ENCODE peak calls at places on chromosomes 1 and 21, in five cellular contexts. R is mesendoderm, B is H1, V is mesenchymal stem cell, F is neuronal stem cell. O is an unnamed sample.

GRCh38 chr21:28789571-28789970 is 203.1 kb downstream of the LTN1 start:
- DNase-seq in R (no peak), B (no peak), V (no peak), F (no peak), O (no peak)

GRCh38 chr1:227543283-227544066 is 19.9 kb upstream of the ZNF678 start:
- DNase-seq in R (no peak), B (no peak), V (no peak), F (no peak), O (no peak)

GRCh38 chr1:32702599-32703478 is at the start of gene SYNC:
- DNase-seq in R (no peak), B (no peak), V (peak; percentile 69), F (no peak), O (no peak)

GRCh38 chr1:118346940-118347339 is 161.9 kb upstream of the SPAG17 start:
- DNase-seq in R (no peak), B (no peak), V (no peak), F (no peak), O (no peak)

GRCh38 chr1:183806086-183806485 is 1.2 kb downstream of the RGL1 start:
- DNase-seq in R (no peak), B (no peak), V (peak; percentile 43), F (no peak), O (no peak)

GRCh38 chr1:212700892-212701819 is 1.5 kb upstream of the BATF3 start:
- DNase-seq in R (peak; percentile 62), B (peak; percentile 63), V (peak; percentile 76), F (no peak), O (peak; percentile 92)

GRCh38 chr1:203181586-203182376 is 4.7 kb downstream of the CHI3L1 start:
- DNase-seq in R (no peak), B (no peak), V (no peak), F (no peak), O (no peak)

GRCh38 chr1:26555550-26555981 is 26.0 kb downstream of the RPS6KA1 start:
- DNase-seq in R (no peak), B (no peak), V (no peak), F (no peak), O (no peak)

GRCh38 chr1:160217466-160218165 is 12.4 kb downstream of the PEA15 start:
- DNase-seq in R (no peak), B (no peak), V (no peak), F (no peak), O (no peak)

GRCh38 chr1:27428316-27429028 is 36.0 kb downstream of the GPR3 start:
- DNase-seq in R (peak; percentile 79), B (no peak), V (peak; percentile 22), F (no peak), O (peak; percentile 65)

GRCh38 chr1:117268926-117269378 is 58.2 kb upstream of the VTCN1 start:
- DNase-seq in R (peak; percentile 99), B (peak; percentile 57), V (peak; percentile 68), F (no peak), O (peak; percentile 99)

GRCh38 chr1:63575340-63575826 is 17.8 kb upstream of the PGM1 start:
- DNase-seq in R (no peak), B (no peak), V (peak; percentile 45), F (peak; percentile 2), O (peak; percentile 81)

GRCh38 chr1:221794079-221794670 is 52.3 kb upstream of the DUSP10 start:
- DNase-seq in R (no peak), B (no peak), V (no peak), F (no peak), O (peak; percentile 12)

GRCh38 chr1:37795340-37796110 is 1.9 kb downstream of the MANEAL start:
- DNase-seq in R (peak; percentile 87), B (peak; percentile 92), V (peak; percentile 51), F (peak; percentile 67), O (peak; percentile 43)

GRCh38 chr1:229342902-229343587 is at the start of gene CCSAP:
- DNase-seq in R (peak; percentile 50), B (no peak), V (peak; percentile 54), F (peak; percentile 37), O (peak; percentile 65)

GRCh38 chr1:6104631-6105030 is 58.9 kb downstream of the KCNAB2 start:
- DNase-seq in R (no peak), B (no peak), V (no peak), F (no peak), O (no peak)

GRCh38 chr1:98099501-98099900 is 178.7 kb upstream of the DPYD start:
- DNase-seq in R (no peak), B (no peak), V (no peak), F (no peak), O (no peak)

GRCh38 chr1:60670313-60670712 is 412.0 kb upstream of the NFIA start:
- DNase-seq in R (no peak), B (no peak), V (no peak), F (no peak), O (no peak)

GRCh38 chr21:45327458-45328197 is 39.9 kb upstream of the POFUT2 start:
- DNase-seq in R (no peak), B (no peak), V (no peak), F (no peak), O (no peak)

GRCh38 chr1:13782634-13782995 is 82.6 kb downstream of the PRDM2 start:
- DNase-seq in R (no peak), B (no peak), V (no peak), F (no peak), O (no peak)

GRCh38 chr1:149936076-149936991 is at the start of gene MTMR11:
- DNase-seq in R (peak; percentile 58), B (no peak), V (peak; percentile 47), F (no peak), O (no peak)

GRCh38 chr1:21254335-21254951 is 35.8 kb downstream of the ECE1 start:
- DNase-seq in R (no peak), B (no peak), V (no peak), F (no peak), O (peak; percentile 86)

GRCh38 chr21:34889287-34889536 is 159.9 kb downstream of the RUNX1 start:
- DNase-seq in R (peak; percentile 72), B (no peak), V (peak; percentile 84), F (no peak), O (peak; percentile 78)

GRCh38 chr1:91054780-91055481 is 33.1 kb upstream of the ZNF644 start:
- DNase-seq in R (no peak), B (no peak), V (peak; percentile 1), F (no peak), O (no peak)

GRCh38 chr1:100704473-100704872 is 15.1 kb upstream of the VCAM1 start:
- DNase-seq in R (no peak), B (no peak), V (no peak), F (no peak), O (no peak)

GRCh38 chr1:100703052-100703451 is 16.5 kb upstream of the VCAM1 start:
- DNase-seq in R (no peak), B (no peak), V (no peak), F (no peak), O (no peak)

GRCh38 chr1:100703716-100704115 is 15.8 kb upstream of the VCAM1 start:
- DNase-seq in R (no peak), B (no peak), V (no peak), F (no peak), O (peak; percentile 19)

GRCh38 chr1:100700586-100700985 is 19.0 kb upstream of the VCAM1 start:
- DNase-seq in R (no peak), B (no peak), V (peak; percentile 43), F (no peak), O (no peak)

GRCh38 chr1:100699744-100700143 is 19.8 kb upstream of the VCAM1 start:
- DNase-seq in R (no peak), B (no peak), V (peak; percentile 74), F (no peak), O (no peak)
- H2BK5ac ChIP-seq in R (no peak overlapping the region), B (no peak overlapping the region), V (no peak overlapping the region), F (no peak overlapping the region), O (no peak overlapping the region)

GRCh38 chr1:8343464-8344001 is 25.6 kb downstream of the SLC45A1 start:
- DNase-seq in R (no peak), B (no peak), V (peak; percentile 96), F (no peak), O (peak; percentile 90)
- H3K23ac ChIP-seq in R (no peak overlapping the region), B (no peak overlapping the region), V (no peak overlapping the region), F (peak overlapping the region; percentile 52), O (no peak overlapping the region)

GRCh38 chr1:115377411-115377810 is 39.4 kb upstream of the NGF start:
- DNase-seq in R (no peak), B (no peak), V (no peak), F (no peak), O (no peak)
- H3K4me2 ChIP-seq in R (no peak overlapping the region), B (no peak overlapping the region), V (no peak overlapping the region), F (no peak overlapping the region), O (no peak overlapping the region)

GRCh38 chr1:200131551-200132125 is 104.1 kb downstream of the NR5A2 start:
- DNase-seq in R (peak; percentile 21), B (no peak), V (peak; percentile 9), F (no peak), O (peak; percentile 72)
- H2BK5ac ChIP-seq in R (no peak overlapping the region), B (no peak overlapping the region), V (no peak overlapping the region), F (no peak overlapping the region), O (no peak overlapping the region)

GRCh38 chr1:225653463-225654276 is 747 bp upstream of the ENAH start:
- DNase-seq in R (peak; percentile 77), B (peak; percentile 81), V (peak; percentile 94), F (peak; percentile 65), O (peak; percentile 59)

GRCh38 chr1:225651376-225651871 is 1.5 kb downstream of the ENAH start:
- DNase-seq in R (peak; percentile 63), B (no peak), V (peak; percentile 76), F (no peak), O (no peak)

GRCh38 chr1:225652726-225653462 is at the start of gene ENAH:
- DNase-seq in R (peak; percentile 83), B (peak; percentile 83), V (peak; percentile 84), F (peak; percentile 82), O (peak; percentile 65)

GRCh38 chr1:225650198-225650597 is 2.7 kb downstream of the ENAH start:
- DNase-seq in R (no peak), B (no peak), V (no peak), F (no peak), O (no peak)

GRCh38 chr1:225651872-225652725 is 824 bp downstream of the ENAH start:
- DNase-seq in R (peak; percentile 87), B (peak; percentile 44), V (peak; percentile 60), F (peak; percentile 35), O (no peak)
- H3K23ac ChIP-seq in R (no peak overlapping the region), B (no peak overlapping the region), V (no peak overlapping the region), F (peak overlapping the region; percentile 98), O (no peak overlapping the region)